ENCODE peak calls at places on chromosomes 11 and 22, in five cellular contexts. R, F, T, L and E are unnamed samples.
A peak's percentile ranks its signal among the peaks of the same experiment; 100 is the strongest.

GRCh38 chr22:48615171-48616008 is 1212.3 kb downstream of the BRD1 start:
- DNase-seq in R (no peak), F (no peak), T (no peak), L (no peak), E (no peak)

GRCh38 chr11:1367721-1368120 is 22.0 kb upstream of the BRSK2 start:
- DNase-seq in R (no peak), F (no peak), T (no peak), L (no peak), E (no peak)

GRCh38 chr11:76752321-76753175 is 30.6 kb upstream of the TSKU start:
- DNase-seq in R (peak; percentile 95), F (no peak), T (no peak), L (no peak), E (no peak)

GRCh38 chr11:9150944-9151343 is 59.5 kb upstream of the SCUBE2 start:
- DNase-seq in R (no peak), F (no peak), T (no peak), L (no peak), E (no peak)

GRCh38 chr11:124069429-124070401 is 28.6 kb upstream of the OR10G7 start:
- DNase-seq in R (peak; percentile 46), F (peak; percentile 38), T (no peak), L (no peak), E (no peak)

GRCh38 chr22:19070397-19071169 is 51.6 kb downstream of the DGCR2 start:
- DNase-seq in R (no peak), F (no peak), T (no peak), L (no peak), E (no peak)

GRCh38 chr11:60906132-60906972 is at the start of gene PRPF19:
- DNase-seq in R (peak; percentile 97), F (peak; percentile 99), T (peak; percentile 98), L (peak; percentile 98), E (peak; percentile 89)

GRCh38 chr22:30552719-30553118 is 6.2 kb upstream of the SEC14L6 start:
- DNase-seq in R (no peak), F (no peak), T (no peak), L (no peak), E (no peak)

GRCh38 chr11:117814766-117815261 is 9.7 kb downstream of the FXYD2 start:
- DNase-seq in R (no peak), F (peak; percentile 67), T (peak; percentile 71), L (no peak), E (peak; percentile 74)

GRCh38 chr11:42812408-42812807 is 499.4 kb upstream of the API5 start:
- DNase-seq in R (no peak), F (no peak), T (no peak), L (no peak), E (no peak)

GRCh38 chr11:44372989-44373388 is 63.0 kb upstream of the ALX4 start:
- DNase-seq in R (no peak), F (no peak), T (no peak), L (no peak), E (no peak)

GRCh38 chr11:122871302-122871701 is 11.3 kb upstream of the JHY start:
- DNase-seq in R (no peak), F (no peak), T (no peak), L (no peak), E (no peak)

GRCh38 chr11:91946397-91947090 is 278.1 kb upstream of the FAT3 start:
- DNase-seq in R (no peak), F (no peak), T (no peak), L (no peak), E (no peak)

GRCh38 chr11:406796-407650 is 7.8 kb downstream of the SIGIRR start:
- DNase-seq in R (peak; percentile 95), F (peak; percentile 84), T (peak; percentile 75), L (no peak), E (peak; percentile 60)

GRCh38 chr11:11587122-11587521 is 34.7 kb downstream of the GALNT18 start:
- DNase-seq in R (no peak), F (no peak), T (no peak), L (no peak), E (no peak)

GRCh38 chr11:12544986-12545775 is 129.0 kb upstream of the TEAD1 start:
- DNase-seq in R (peak; percentile 28), F (no peak), T (no peak), L (no peak), E (no peak)

GRCh38 chr11:93969925-93970922 is 50.9 kb upstream of the HEPHL1 start:
- DNase-seq in R (no peak), F (no peak), T (no peak), L (no peak), E (no peak)

GRCh38 chr11:126102436-126102894 is 39.8 kb upstream of the CDON start:
- DNase-seq in R (peak; percentile 79), F (no peak), T (no peak), L (no peak), E (no peak)

GRCh38 chr11:134413334-134414035 is 1.4 kb upstream of the B3GAT1 start:
- DNase-seq in R (no peak), F (no peak), T (no peak), L (no peak), E (no peak)

GRCh38 chr11:67406969-67407699 is 3.3 kb downstream of the TBC1D10C start:
- DNase-seq in R (no peak), F (no peak), T (no peak), L (no peak), E (no peak)

GRCh38 chr11:87139475-87139874 is 101.7 kb downstream of the TMEM135 start:
- DNase-seq in R (no peak), F (no peak), T (no peak), L (no peak), E (no peak)

GRCh38 chr11:9525116-9525515 is 48.4 kb upstream of the WEE1 start:
- DNase-seq in R (no peak), F (no peak), T (no peak), L (no peak), E (no peak)